ENCODE peak calls at places on chromosomes 6 and 20, in nine cellular contexts. P is choroid plexus epithelial cell, A is glutamatergic neuron, Y is neural progenitor cell, Z is epithelial cell of esophagus, U is endothelial cell of umbilical vein, Q is mucosa of descending colon, B is pancreas, J is HFFc6. I is an unnamed sample.

GRCh38 chr6:143397229-143398222 is 53.0 kb downstream of the ADAT2 start:
- DNase-seq in P (peak), A (no peak), Y (peak), Z (peak), U (peak), Q (peak), B (peak), J (peak), I (no peak)

GRCh38 chr6:7052441-7052936 is 55.3 kb upstream of the RREB1 start:
- DNase-seq in P (peak), A (peak), Y (peak), Z (no peak), U (no peak), Q (peak), B (peak), J (peak), I (peak)

GRCh38 chr20:50320910-50321796 is 130.5 kb downstream of the CEBPB start:
- DNase-seq in P (peak), A (peak), Y (peak), Z (peak), U (peak), Q (peak), B (peak), J (peak), I (no peak)

GRCh38 chr20:19813839-19814238 is 55.8 kb downstream of the RIN2 start:
- DNase-seq in P (no peak), A (no peak), Y (no peak), Z (no peak), U (peak), Q (no peak), B (no peak), J (no peak), I (no peak)

GRCh38 chr6:139751179-139751578 is 376.7 kb upstream of the CITED2 start:
- DNase-seq in P (peak), A (no peak), Y (no peak), Z (peak), U (no peak), Q (no peak), B (no peak), J (peak), I (no peak)

GRCh38 chr6:160174681-160175080 is 53.1 kb downstream of the SLC22A1 start:
- DNase-seq in P (no peak), A (no peak), Y (peak), Z (no peak), U (no peak), Q (no peak), B (no peak), J (no peak), I (no peak)

GRCh38 chr20:45034436-45034835 is 66.5 kb downstream of the KCNS1 start:
- DNase-seq in P (no peak), A (no peak), Y (no peak), Z (no peak), U (no peak), Q (no peak), B (no peak), J (no peak), I (no peak)

GRCh38 chr6:42030585-42031506 is 19.5 kb upstream of the TAF8 start:
- DNase-seq in P (peak), A (peak), Y (peak), Z (no peak), U (peak), Q (no peak), B (no peak), J (no peak), I (no peak)

GRCh38 chr6:33808781-33809180 is 5.0 kb upstream of the MLN start:
- DNase-seq in P (no peak), A (no peak), Y (peak), Z (no peak), U (no peak), Q (no peak), B (no peak), J (no peak), I (no peak)

GRCh38 chr20:3927486-3928291 is 38.5 kb downstream of the PANK2 start:
- DNase-seq in P (peak), A (peak), Y (peak), Z (no peak), U (no peak), Q (no peak), B (no peak), J (no peak), I (no peak)

GRCh38 chr6:43070028-43070632 is 6.0 kb upstream of the PTK7 start:
- DNase-seq in P (peak), A (no peak), Y (peak), Z (peak), U (peak), Q (no peak), B (no peak), J (no peak), I (peak)

GRCh38 chr6:138722425-138723371 is 50.9 kb upstream of the CCDC28A start:
- DNase-seq in P (peak), A (no peak), Y (peak), Z (peak), U (peak), Q (no peak), B (no peak), J (peak), I (no peak)

GRCh38 chr6:6717008-6717763 is 128.7 kb downstream of the LY86 start:
- DNase-seq in P (no peak), A (no peak), Y (no peak), Z (no peak), U (no peak), Q (no peak), B (no peak), J (no peak), I (no peak)

GRCh38 chr6:127118505-127119360 is at the start of gene RSPO3:
- DNase-seq in P (peak), A (peak), Y (peak), Z (peak), U (peak), Q (peak), B (no peak), J (no peak), I (peak)

GRCh38 chr6:168994966-168995365 is 258.7 kb downstream of the THBS2 start:
- DNase-seq in P (no peak), A (no peak), Y (no peak), Z (no peak), U (no peak), Q (no peak), B (no peak), J (peak), I (no peak)

DNA sequence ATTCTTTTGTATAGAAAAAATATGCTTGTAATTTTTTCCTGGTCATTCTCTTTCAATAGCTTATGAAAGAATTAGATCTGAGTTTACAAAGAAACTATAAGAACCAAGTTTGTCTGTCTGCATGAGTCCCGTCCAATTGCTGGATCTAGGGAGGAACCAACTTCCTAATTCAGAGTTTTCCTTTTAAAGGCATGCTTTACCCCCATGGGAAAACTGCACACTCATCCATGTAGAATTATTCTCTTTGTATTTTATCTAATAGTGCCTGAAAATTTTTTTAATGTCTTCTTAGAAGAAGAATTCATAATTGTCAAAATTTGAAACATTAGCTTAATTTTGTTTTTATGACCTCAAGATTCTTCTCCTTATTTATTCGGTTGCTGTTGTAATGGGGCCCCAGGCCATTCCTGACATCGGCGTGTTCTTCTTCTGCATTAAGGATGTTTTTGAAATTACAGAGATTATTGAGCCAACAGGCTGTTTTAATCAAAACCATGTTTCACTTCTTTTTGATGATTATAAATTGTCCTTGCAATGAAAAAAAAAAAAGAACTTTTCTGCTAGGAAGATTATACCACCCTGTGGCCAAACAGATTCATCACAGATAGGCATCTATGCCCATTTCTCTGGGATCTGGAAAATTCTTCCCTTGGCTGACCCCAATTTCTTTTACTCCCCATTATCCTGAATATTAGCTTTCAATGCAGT is 100.3 kb downstream of the ZNF217 start:
- DNase-seq in P (no peak), A (no peak), Y (no peak), Z (no peak), U (no peak), Q (no peak), B (no peak), J (no peak), I (no peak)
- TF ChIP-seq CTCF in P (no peak), A (no peak), Y (peak), Z (no peak), U (no peak), Q (no peak), B (no peak), J (no peak), I (no peak)

GRCh38 chr20:48065833-48066232 is 280.6 kb upstream of the SULF2 start:
- DNase-seq in P (no peak), A (no peak), Y (no peak), Z (peak), U (no peak), Q (no peak), B (no peak), J (no peak), I (no peak)
- TF ChIP-seq CTCF in P (no peak), A (no peak), Y (no peak), Z (no peak), U (no peak), Q (no peak), B (no peak), J (no peak), I (no peak)

DNA sequence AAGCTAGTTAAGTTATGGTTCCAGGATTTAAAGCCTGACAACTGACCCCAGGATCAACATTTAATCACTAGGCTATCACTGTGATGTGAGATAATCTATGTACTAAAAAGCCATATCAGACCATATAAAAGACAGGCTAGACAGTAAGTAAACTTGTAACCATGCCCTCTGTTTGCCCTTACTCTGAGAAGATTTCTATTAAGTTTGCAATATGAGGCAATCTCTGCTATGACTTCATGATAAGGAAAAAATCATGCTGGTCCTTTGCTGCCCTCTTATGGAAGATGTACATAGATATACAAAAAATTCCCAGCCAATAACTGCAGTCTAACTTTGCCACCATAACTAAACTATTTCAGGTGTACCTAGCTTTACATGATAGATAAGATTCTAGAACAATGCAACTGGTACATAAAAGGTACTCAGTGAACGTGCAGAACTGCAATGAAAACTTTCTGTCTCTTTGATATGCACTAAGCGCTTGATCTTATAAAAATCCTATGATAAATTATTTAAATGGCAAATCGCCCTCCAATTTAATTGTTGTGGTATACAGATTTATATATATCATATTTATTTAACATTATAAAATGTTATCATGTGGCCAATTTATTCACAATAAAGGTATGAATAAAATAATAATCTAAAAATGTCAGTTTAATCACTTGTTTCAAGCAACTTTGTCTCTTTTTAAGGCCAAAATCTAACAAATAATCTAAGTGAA is 70.5 kb downstream of the FAM217A start:
- DNase-seq in P (peak), A (no peak), Y (no peak), Z (peak), U (peak), Q (peak), B (peak), J (peak), I (peak)
- TF ChIP-seq CTCF in P (peak), A (peak), Y (peak), Z (peak), U (peak), Q (peak), B (peak), J (peak), I (peak)

GRCh38 chr6:156686429-156686939 is 90.7 kb upstream of the ARID1B start:
- DNase-seq in P (peak), A (peak), Y (peak), Z (peak), U (peak), Q (peak), B (peak), J (peak), I (peak)

GRCh38 chr6:156685823-156686428 is 91.3 kb upstream of the ARID1B start:
- DNase-seq in P (no peak), A (no peak), Y (no peak), Z (no peak), U (no peak), Q (no peak), B (no peak), J (no peak), I (no peak)

GRCh38 chr6:156687875-156688549 is 89.2 kb upstream of the ARID1B start:
- DNase-seq in P (peak), A (peak), Y (peak), Z (peak), U (peak), Q (peak), B (no peak), J (peak), I (peak)

GRCh38 chr6:156689656-156690055 is 87.5 kb upstream of the ARID1B start:
- DNase-seq in P (no peak), A (no peak), Y (no peak), Z (no peak), U (no peak), Q (peak), B (peak), J (no peak), I (no peak)

GRCh38 chr6:156686940-156687874 is 90.0 kb upstream of the ARID1B start:
- DNase-seq in P (peak), A (peak), Y (peak), Z (peak), U (peak), Q (peak), B (peak), J (peak), I (peak)
- TF ChIP-seq CTCF in P (no peak), A (no peak), Y (no peak), Z (no peak), U (no peak), Q (no peak), B (no peak), J (peak), I (no peak)

GRCh38 chr6:116101298-116101718 is 655 bp downstream of the NT5DC1 start:
- DNase-seq in P (no peak), A (no peak), Y (no peak), Z (no peak), U (no peak), Q (no peak), B (no peak), J (no peak), I (no peak)

GRCh38 chr6:116100419-116101297 is at the start of gene NT5DC1:
- DNase-seq in P (peak), A (peak), Y (peak), Z (peak), U (peak), Q (peak), B (peak), J (peak), I (peak)

GRCh38 chr6:116099036-116099435 is 1.6 kb upstream of the NT5DC1 start:
- DNase-seq in P (no peak), A (no peak), Y (no peak), Z (no peak), U (no peak), Q (no peak), B (no peak), J (no peak), I (no peak)

GRCh38 chr6:116094041-116094440 is 6.6 kb upstream of the NT5DC1 start:
- DNase-seq in P (no peak), A (no peak), Y (no peak), Z (no peak), U (no peak), Q (no peak), B (no peak), J (no peak), I (no peak)

GRCh38 chr6:116096979-116097816 is 3.5 kb upstream of the NT5DC1 start:
- DNase-seq in P (peak), A (no peak), Y (no peak), Z (no peak), U (no peak), Q (no peak), B (no peak), J (no peak), I (no peak)
- TF ChIP-seq CTCF in P (peak), A (peak), Y (peak), Z (peak), U (no peak), Q (no peak), B (peak), J (peak), I (peak)

DNA sequence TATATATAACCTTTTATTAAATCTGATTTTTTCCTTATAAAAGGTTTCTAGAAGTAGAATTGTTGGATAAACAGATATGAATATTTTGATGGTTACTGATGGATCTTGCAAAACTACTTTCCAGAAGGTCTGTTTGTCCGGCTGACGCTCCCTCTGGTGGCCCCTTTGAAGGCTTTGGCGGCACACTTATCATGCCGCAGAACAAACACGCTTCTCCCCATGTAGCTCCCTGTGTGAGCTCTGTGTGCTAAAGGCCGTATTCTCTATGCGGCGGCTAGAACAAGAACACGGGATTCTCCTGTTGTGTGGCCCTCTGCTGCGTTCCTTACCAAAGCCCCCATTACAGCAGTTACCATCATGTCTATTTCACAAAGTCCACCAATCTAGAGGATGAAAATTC is 30.0 kb downstream of the PPP1R3G start:
- DNase-seq in P (peak), A (no peak), Y (no peak), Z (no peak), U (no peak), Q (peak), B (no peak), J (no peak), I (no peak)
- TF ChIP-seq CTCF in P (peak), A (no peak), Y (peak), Z (peak), U (peak), Q (peak), B (no peak), J (peak), I (no peak)